ENCODE peak calls at places on chromosomes 3 and 15, in five cellular contexts. One of them, this sample, is unnamed.

GRCh38 chr3:30091611-30092135 is 514.7 kb upstream of the TGFBR2 start:
- DNase-seq in astrocyte of the spinal cord: no peak
- DNase-seq in body of pancreas: no peak
- DNase-seq in small intestine: no peak
- DNase-seq in cardiac muscle cell: no peak
- DNase-seq in this sample: no peak

GRCh38 chr3:131503328-131503650 is 518 bp upstream of the MRPL3 start:
- DNase-seq in astrocyte of the spinal cord: no peak
- DNase-seq in body of pancreas: no peak
- DNase-seq in small intestine: no peak
- DNase-seq in cardiac muscle cell: no peak
- DNase-seq in this sample: peak; percentile 1

GRCh38 chr3:170603770-170604510 is 18.1 kb upstream of the SLC7A14 start:
- DNase-seq in astrocyte of the spinal cord: no peak
- DNase-seq in body of pancreas: no peak
- DNase-seq in small intestine: no peak
- DNase-seq in cardiac muscle cell: peak; percentile 45
- DNase-seq in this sample: peak; percentile 49

GRCh38 chr15:41043276-41043675 is 72.8 kb downstream of the INO80 start:
- DNase-seq in astrocyte of the spinal cord: peak; percentile 54
- DNase-seq in body of pancreas: no peak
- DNase-seq in small intestine: no peak
- DNase-seq in cardiac muscle cell: peak; percentile 93
- DNase-seq in this sample: peak; percentile 88

GRCh38 chr15:68278345-68279217 is 1.0 kb downstream of the FEM1B start:
- DNase-seq in astrocyte of the spinal cord: peak; percentile 49
- DNase-seq in body of pancreas: peak; percentile 74
- DNase-seq in small intestine: no peak
- DNase-seq in cardiac muscle cell: peak; percentile 24
- DNase-seq in this sample: no peak

GRCh38 chr3:192433704-192434103 is 293.6 kb downstream of the FGF12 start:
- DNase-seq in astrocyte of the spinal cord: no peak
- DNase-seq in body of pancreas: peak; percentile 67
- DNase-seq in small intestine: no peak
- DNase-seq in cardiac muscle cell: no peak
- DNase-seq in this sample: no peak

GRCh38 chr3:128452120-128452519 is 14.6 kb downstream of the DNAJB8 start:
- DNase-seq in astrocyte of the spinal cord: no peak
- DNase-seq in body of pancreas: no peak
- DNase-seq in small intestine: no peak
- DNase-seq in cardiac muscle cell: no peak
- DNase-seq in this sample: no peak

GRCh38 chr3:64163755-64164148 is 61.5 kb downstream of the PRICKLE2 start:
- DNase-seq in astrocyte of the spinal cord: peak; percentile 86
- DNase-seq in body of pancreas: no peak
- DNase-seq in small intestine: no peak
- DNase-seq in cardiac muscle cell: peak; percentile 88
- DNase-seq in this sample: peak; percentile 90

GRCh38 chr3:170829873-170830272 is 40.1 kb downstream of the RPL22L1 start:
- DNase-seq in astrocyte of the spinal cord: no peak
- DNase-seq in body of pancreas: no peak
- DNase-seq in small intestine: no peak
- DNase-seq in cardiac muscle cell: no peak
- DNase-seq in this sample: no peak

GRCh38 chr3:299590-300301 is 103.2 kb downstream of the CHL1 start:
- DNase-seq in astrocyte of the spinal cord: no peak
- DNase-seq in body of pancreas: no peak
- DNase-seq in small intestine: no peak
- DNase-seq in cardiac muscle cell: no peak
- DNase-seq in this sample: no peak

GRCh38 chr3:73695841-73696240 is 71.1 kb upstream of the PDZRN3 start:
- DNase-seq in astrocyte of the spinal cord: no peak
- DNase-seq in body of pancreas: no peak
- DNase-seq in small intestine: no peak
- DNase-seq in cardiac muscle cell: no peak
- DNase-seq in this sample: no peak

GRCh38 chr3:168094580-168094876 is 1.2 kb downstream of the GOLIM4 start:
- DNase-seq in astrocyte of the spinal cord: no peak
- DNase-seq in body of pancreas: no peak
- DNase-seq in small intestine: no peak
- DNase-seq in cardiac muscle cell: peak; percentile 66
- DNase-seq in this sample: no peak

GRCh38 chr3:22966349-22966748 is 236.8 kb upstream of the UBE2E2 start:
- DNase-seq in astrocyte of the spinal cord: no peak
- DNase-seq in body of pancreas: no peak
- DNase-seq in small intestine: no peak
- DNase-seq in cardiac muscle cell: no peak
- DNase-seq in this sample: no peak

GRCh38 chr3:111311126-111311525 is 230.9 kb upstream of the CD96 start:
- DNase-seq in astrocyte of the spinal cord: no peak
- DNase-seq in body of pancreas: no peak
- DNase-seq in small intestine: peak; percentile 62
- DNase-seq in cardiac muscle cell: no peak
- DNase-seq in this sample: no peak

GRCh38 chr15:63075072-63075995 is 32.8 kb downstream of the TPM1 start:
- DNase-seq in astrocyte of the spinal cord: peak; percentile 36
- DNase-seq in body of pancreas: no peak
- DNase-seq in small intestine: no peak
- DNase-seq in cardiac muscle cell: no peak
- DNase-seq in this sample: no peak

GRCh38 chr15:55669226-55669625 is 73.7 kb downstream of the PRTG start:
- DNase-seq in astrocyte of the spinal cord: no peak
- DNase-seq in body of pancreas: no peak
- DNase-seq in small intestine: no peak
- DNase-seq in cardiac muscle cell: no peak
- DNase-seq in this sample: no peak

GRCh38 chr3:134430950-134431445 is 54.8 kb downstream of the ANAPC13 start:
- DNase-seq in astrocyte of the spinal cord: no peak
- DNase-seq in body of pancreas: no peak
- DNase-seq in small intestine: no peak
- DNase-seq in cardiac muscle cell: no peak
- DNase-seq in this sample: no peak

GRCh38 chr15:50907866-50908208 is 646 bp upstream of the AP4E1 start:
- DNase-seq in astrocyte of the spinal cord: peak; percentile 22
- DNase-seq in body of pancreas: peak; percentile 48
- DNase-seq in small intestine: peak; percentile 58
- DNase-seq in cardiac muscle cell: peak; percentile 49
- DNase-seq in this sample: peak; percentile 41

GRCh38 chr15:68209272-68209671 is 4.1 kb upstream of the CALML4 start:
- DNase-seq in astrocyte of the spinal cord: no peak
- DNase-seq in body of pancreas: no peak
- DNase-seq in small intestine: no peak
- DNase-seq in cardiac muscle cell: no peak
- DNase-seq in this sample: no peak

GRCh38 chr3:143036557-143036956 is 35.2 kb downstream of the U2SURP start:
- DNase-seq in astrocyte of the spinal cord: no peak
- DNase-seq in body of pancreas: no peak
- DNase-seq in small intestine: peak; percentile 97
- DNase-seq in cardiac muscle cell: no peak
- DNase-seq in this sample: peak; percentile 1

DNA sequence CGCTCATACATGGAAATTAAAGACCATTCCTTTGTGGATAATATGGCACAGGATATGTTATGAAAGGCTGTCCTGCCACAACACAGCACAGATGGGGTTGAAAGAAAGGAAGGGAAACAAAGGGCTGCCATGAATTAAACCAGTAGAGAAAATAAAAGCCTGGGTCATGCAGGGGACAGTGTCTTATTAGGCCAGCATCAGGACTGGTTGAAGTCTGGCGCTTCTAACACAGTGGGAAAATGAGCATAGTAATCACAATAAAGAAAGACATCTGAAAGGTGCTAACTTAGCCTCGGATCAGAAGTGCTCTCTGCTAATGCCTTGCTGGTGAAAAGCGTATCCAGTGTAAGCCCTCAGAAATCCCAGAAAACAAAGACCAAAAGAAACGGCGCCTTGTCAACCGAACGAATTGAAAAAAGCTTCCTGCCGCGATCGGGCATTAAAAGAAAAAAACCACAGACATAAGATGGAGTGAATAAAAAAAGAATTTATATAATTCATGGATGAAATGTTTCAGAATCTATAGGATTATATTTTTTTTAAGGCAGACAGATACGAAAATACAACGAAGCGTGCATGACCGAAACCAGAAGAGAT is 578 bp upstream of the MKRN3 start:
- DNase-seq in astrocyte of the spinal cord: peak; percentile 7
- DNase-seq in body of pancreas: no peak
- DNase-seq in small intestine: no peak
- DNase-seq in cardiac muscle cell: no peak
- DNase-seq in this sample: peak; percentile 4
- H3K4me3 ChIP-seq in astrocyte of the spinal cord: peak overlapping the region; percentile 72
- H3K4me3 ChIP-seq in body of pancreas: no peak overlapping the region
- H3K4me3 ChIP-seq in small intestine: no peak overlapping the region
- H3K4me3 ChIP-seq in cardiac muscle cell: no peak overlapping the region
- H3K4me3 ChIP-seq in this sample: peak overlapping the region; percentile 69

GRCh38 chr15:94847325-94847724 is 616.0 kb downstream of the MCTP2 start:
- DNase-seq in astrocyte of the spinal cord: no peak
- DNase-seq in body of pancreas: no peak
- DNase-seq in small intestine: no peak
- DNase-seq in cardiac muscle cell: no peak
- DNase-seq in this sample: no peak

GRCh38 chr15:94844188-94844532 is 612.8 kb downstream of the MCTP2 start:
- DNase-seq in astrocyte of the spinal cord: no peak
- DNase-seq in body of pancreas: no peak
- DNase-seq in small intestine: no peak
- DNase-seq in cardiac muscle cell: no peak
- DNase-seq in this sample: peak; percentile 0

GRCh38 chr15:94843060-94843459 is 611.7 kb downstream of the MCTP2 start:
- DNase-seq in astrocyte of the spinal cord: no peak
- DNase-seq in body of pancreas: no peak
- DNase-seq in small intestine: no peak
- DNase-seq in cardiac muscle cell: no peak
- DNase-seq in this sample: no peak

GRCh38 chr15:94845391-94845718 is 614.0 kb downstream of the MCTP2 start:
- DNase-seq in astrocyte of the spinal cord: no peak
- DNase-seq in body of pancreas: no peak
- DNase-seq in small intestine: no peak
- DNase-seq in cardiac muscle cell: no peak
- DNase-seq in this sample: no peak

DNA sequence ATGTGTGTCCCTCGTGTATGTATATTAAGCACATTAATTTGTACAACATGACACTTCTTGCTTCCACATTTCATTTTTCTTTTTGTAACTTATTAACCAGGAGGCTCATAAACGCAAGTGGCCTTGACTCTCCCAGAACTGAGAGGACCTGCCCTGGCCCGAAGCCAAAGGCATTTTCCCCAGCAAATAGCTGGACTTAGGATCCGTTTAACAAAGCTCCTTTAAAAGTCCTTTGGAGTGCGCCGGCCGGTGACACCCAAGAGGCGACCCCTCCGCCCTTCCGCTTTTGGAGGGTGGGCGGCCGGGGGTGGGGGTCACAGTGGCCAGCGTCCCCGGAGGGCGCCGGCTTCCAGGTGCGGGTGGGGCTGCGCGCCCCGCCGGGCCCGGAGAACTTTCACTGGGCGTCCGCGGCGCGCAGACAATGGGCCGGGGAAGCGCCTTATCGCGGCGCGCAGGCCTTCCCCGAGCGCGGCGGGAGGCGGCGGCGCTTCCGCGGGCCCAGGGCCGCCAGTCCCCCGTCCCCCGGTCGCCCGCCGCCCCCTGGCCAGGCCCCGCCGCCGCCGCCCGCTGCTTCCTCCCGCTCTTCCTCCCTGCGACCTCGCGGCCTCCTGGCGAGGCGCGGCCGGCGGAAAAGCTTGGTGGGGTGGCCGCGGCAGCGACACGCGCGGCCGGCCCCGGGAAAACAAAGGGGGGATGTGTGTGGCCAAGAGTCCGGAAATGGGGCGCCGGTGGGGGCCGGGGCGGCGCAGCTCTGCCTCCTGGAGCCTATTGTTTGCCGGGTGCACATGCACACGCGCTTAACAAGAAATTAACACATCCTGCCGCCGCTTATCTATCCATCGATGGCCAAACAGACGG is 613.4 kb downstream of the MCTP2 start:
- DNase-seq in astrocyte of the spinal cord: peak; percentile 53
- DNase-seq in body of pancreas: peak; percentile 83
- DNase-seq in small intestine: peak; percentile 94
- DNase-seq in cardiac muscle cell: peak; percentile 59
- DNase-seq in this sample: peak; percentile 30
- H3K4me3 ChIP-seq in astrocyte of the spinal cord: peak overlapping the region; percentile 26
- H3K4me3 ChIP-seq in body of pancreas: no peak overlapping the region
- H3K4me3 ChIP-seq in small intestine: peak overlapping the region; percentile 63
- H3K4me3 ChIP-seq in cardiac muscle cell: peak overlapping the region; percentile 37
- H3K4me3 ChIP-seq in this sample: peak overlapping the region; percentile 29

DNA sequence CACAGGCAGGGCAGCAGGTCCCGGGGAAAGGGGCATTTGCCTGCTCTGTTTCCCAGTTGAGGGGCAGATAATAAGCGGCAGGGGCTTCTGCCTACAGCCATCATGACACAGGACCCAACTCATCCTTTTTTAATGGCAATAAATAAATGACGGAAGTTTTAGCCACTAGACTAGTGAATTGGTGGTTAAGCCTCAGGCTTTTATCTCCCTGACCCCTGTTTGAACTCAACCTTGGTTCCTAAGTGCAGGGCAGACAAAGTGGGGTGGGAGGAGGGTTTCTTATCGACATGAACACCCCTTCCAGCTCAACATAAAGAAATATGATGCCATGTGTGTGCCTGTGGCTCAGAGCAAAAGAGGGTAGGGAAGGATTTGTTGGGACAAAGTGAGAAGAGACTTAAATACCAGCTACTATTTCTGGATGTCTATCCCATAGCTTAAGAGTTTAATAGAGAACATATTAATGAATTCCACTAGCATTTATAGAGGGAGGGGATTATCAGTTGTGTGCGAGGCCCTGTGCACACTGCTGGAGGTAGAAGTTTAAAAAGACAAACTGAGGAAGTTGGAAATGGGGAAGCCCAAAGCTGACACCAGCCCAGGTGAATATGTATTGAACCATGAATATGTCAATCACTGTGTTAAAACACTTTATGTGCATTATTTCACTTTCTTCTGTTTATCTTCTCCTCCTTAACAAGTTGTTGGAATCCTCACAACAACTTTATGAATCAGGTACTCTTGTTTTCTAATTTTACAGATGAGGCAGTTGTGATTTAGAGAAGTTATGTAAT is 939.4 kb downstream of the MCTP2 start:
- DNase-seq in astrocyte of the spinal cord: no peak
- DNase-seq in body of pancreas: no peak
- DNase-seq in small intestine: no peak
- DNase-seq in cardiac muscle cell: peak; percentile 25
- DNase-seq in this sample: no peak
- H3K4me3 ChIP-seq in astrocyte of the spinal cord: no peak overlapping the region
- H3K4me3 ChIP-seq in body of pancreas: no peak overlapping the region
- H3K4me3 ChIP-seq in small intestine: no peak overlapping the region
- H3K4me3 ChIP-seq in cardiac muscle cell: no peak overlapping the region
- H3K4me3 ChIP-seq in this sample: no peak overlapping the region

GRCh38 chr15:89199734-89200133 is 21.6 kb downstream of the RLBP1 start:
- DNase-seq in astrocyte of the spinal cord: no peak
- DNase-seq in body of pancreas: no peak
- DNase-seq in small intestine: no peak
- DNase-seq in cardiac muscle cell: no peak
- DNase-seq in this sample: no peak

GRCh38 chr15:89203705-89204273 is 17.6 kb downstream of the RLBP1 start:
- DNase-seq in astrocyte of the spinal cord: no peak
- DNase-seq in body of pancreas: no peak
- DNase-seq in small intestine: no peak
- DNase-seq in cardiac muscle cell: no peak
- DNase-seq in this sample: no peak

GRCh38 chr15:89198934-89199333 is 22.4 kb downstream of the RLBP1 start:
- DNase-seq in astrocyte of the spinal cord: no peak
- DNase-seq in body of pancreas: peak; percentile 55
- DNase-seq in small intestine: no peak
- DNase-seq in cardiac muscle cell: no peak
- DNase-seq in this sample: no peak

GRCh38 chr15:89200182-89200581 is 21.2 kb downstream of the RLBP1 start:
- DNase-seq in astrocyte of the spinal cord: no peak
- DNase-seq in body of pancreas: peak; percentile 7
- DNase-seq in small intestine: no peak
- DNase-seq in cardiac muscle cell: no peak
- DNase-seq in this sample: no peak

GRCh38 chr15:89201465-89202005 is 19.8 kb downstream of the RLBP1 start:
- DNase-seq in astrocyte of the spinal cord: no peak
- DNase-seq in body of pancreas: no peak
- DNase-seq in small intestine: no peak
- DNase-seq in cardiac muscle cell: no peak
- DNase-seq in this sample: no peak
- H3K4me3 ChIP-seq in astrocyte of the spinal cord: no peak overlapping the region
- H3K4me3 ChIP-seq in body of pancreas: no peak overlapping the region
- H3K4me3 ChIP-seq in small intestine: no peak overlapping the region
- H3K4me3 ChIP-seq in cardiac muscle cell: no peak overlapping the region
- H3K4me3 ChIP-seq in this sample: no peak overlapping the region

This sample was measured in fibroblast of pulmonary artery.